ENCODE peak calls at places on chromosomes 13 and 19, in ten cellular contexts. M is T-helper 17 cell; K is neural crest cell; S is stimulated activated CD8-positive, alpha-beta memory T cell treated with anti-CD3 and anti-CD28 coated beads, Interleukin-2, amount 100 ng/mL, for 1 hour; C is small intestine; Q is HCEC 1CT; B is psoas muscle; P is pancreas; I is germinal center; Z is GM06990. X is an unnamed sample.

GRCh38 chr19:36605101-36605838 is at the start of gene ZNF382:
- DNase-seq in M (peak), K (peak), S (peak), C (peak), Q (peak), B (peak), P (peak), I (peak), Z (peak), X (peak)

GRCh38 chr13:30026093-30026492 is 175.7 kb upstream of the UBL3 start:
- DNase-seq in M (no peak), K (no peak), S (no peak), C (no peak), Q (peak), B (no peak), P (no peak), I (no peak), Z (no peak), X (no peak)

GRCh38 chr19:55476100-55476775 is at the start of gene ZNF628:
- DNase-seq in M (peak), K (peak), S (peak), C (peak), Q (peak), B (peak), P (peak), I (peak), Z (peak), X (peak)

GRCh38 chr19:55173717-55174409 is 6.2 kb downstream of the SYT5 start:
- DNase-seq in M (no peak), K (peak), S (no peak), C (peak), Q (peak), B (no peak), P (peak), I (peak), Z (peak), X (peak)

GRCh38 chr13:64347662-64348061 is 2882.5 kb downstream of the PCDH9 start:
- DNase-seq in M (no peak), K (no peak), S (no peak), C (no peak), Q (no peak), B (no peak), P (no peak), I (no peak), Z (no peak), X (no peak)

GRCh38 chr13:49998714-49999624 is 2.1 kb downstream of the TRIM13 start:
- DNase-seq in M (no peak), K (no peak), S (no peak), C (no peak), Q (no peak), B (no peak), P (no peak), I (no peak), Z (no peak), X (no peak)

GRCh38 chr13:28313579-28313978 is 175.2 kb downstream of the PAN3 start:
- DNase-seq in M (no peak), K (no peak), S (no peak), C (no peak), Q (peak), B (no peak), P (no peak), I (peak), Z (no peak), X (no peak)

GRCh38 chr13:112605531-112605990 is 17.6 kb upstream of the TUBGCP3 start:
- DNase-seq in M (no peak), K (no peak), S (no peak), C (no peak), Q (no peak), B (no peak), P (no peak), I (no peak), Z (no peak), X (no peak)

GRCh38 chr19:18156841-18157464 is 4.0 kb downstream of the PIK3R2 start:
- DNase-seq in M (no peak), K (no peak), S (no peak), C (peak), Q (peak), B (peak), P (peak), I (no peak), Z (no peak), X (no peak)

GRCh38 chr19:24048261-24048660 is 38.7 kb upstream of the ZNF254 start:
- DNase-seq in M (no peak), K (no peak), S (no peak), C (no peak), Q (no peak), B (no peak), P (no peak), I (no peak), Z (no peak), X (no peak)

GRCh38 chr19:31064486-31064885 is 284.8 kb downstream of the TSHZ3 start:
- DNase-seq in M (no peak), K (no peak), S (no peak), C (no peak), Q (no peak), B (no peak), P (no peak), I (no peak), Z (no peak), X (no peak)

GRCh38 chr13:54687173-54687572 is 1658.6 kb downstream of the OLFM4 start:
- DNase-seq in M (no peak), K (no peak), S (no peak), C (no peak), Q (no peak), B (no peak), P (no peak), I (no peak), Z (no peak), X (no peak)

GRCh38 chr19:35882074-35882832 is 13.9 kb downstream of the APLP1 start:
- DNase-seq in M (no peak), K (no peak), S (no peak), C (peak), Q (peak), B (no peak), P (no peak), I (peak), Z (no peak), X (peak)

GRCh38 chr13:85386424-85386823 is 412.8 kb downstream of the SLITRK6 start:
- DNase-seq in M (no peak), K (no peak), S (no peak), C (no peak), Q (no peak), B (no peak), P (no peak), I (no peak), Z (no peak), X (no peak)

GRCh38 chr13:51785592-51786424 is 18.2 kb downstream of the DHRS12 start:
- DNase-seq in M (no peak), K (no peak), S (no peak), C (peak), Q (no peak), B (peak), P (no peak), I (no peak), Z (no peak), X (no peak)

GRCh38 chr13:33114146-33114545 is 97.9 kb downstream of the KL start:
- DNase-seq in M (no peak), K (no peak), S (no peak), C (no peak), Q (no peak), B (no peak), P (no peak), I (no peak), Z (no peak), X (no peak)

GRCh38 chr13:109131698-109132257 is 502.4 kb downstream of the MYO16 start:
- DNase-seq in M (no peak), K (no peak), S (no peak), C (no peak), Q (no peak), B (no peak), P (no peak), I (peak), Z (no peak), X (no peak)

GRCh38 chr13:20006206-20006605 is 47.7 kb downstream of the ZMYM2 start:
- DNase-seq in M (no peak), K (no peak), S (no peak), C (no peak), Q (peak), B (no peak), P (no peak), I (no peak), Z (no peak), X (no peak)

GRCh38 chr13:23696610-23697009 is 126.4 kb downstream of the TNFRSF19 start:
- DNase-seq in M (no peak), K (no peak), S (no peak), C (no peak), Q (no peak), B (no peak), P (no peak), I (no peak), Z (no peak), X (no peak)

GRCh38 chr13:25971499-25972145 is 80.2 kb downstream of the SHISA2 start:
- DNase-seq in M (no peak), K (no peak), S (no peak), C (no peak), Q (no peak), B (no peak), P (no peak), I (no peak), Z (no peak), X (peak)

GRCh38 chr13:63092461-63092860 is 1676.8 kb upstream of the PCDH20 start:
- DNase-seq in M (no peak), K (no peak), S (no peak), C (no peak), Q (no peak), B (no peak), P (no peak), I (no peak), Z (no peak), X (no peak)

GRCh38 chr13:97338571-97338970 is 95.4 kb upstream of the RAP2A start:
- DNase-seq in M (no peak), K (no peak), S (no peak), C (no peak), Q (no peak), B (peak), P (no peak), I (no peak), Z (no peak), X (no peak)

GRCh38 chr13:93244141-93244917 is 17.7 kb downstream of the GPC6 start:
- DNase-seq in M (no peak), K (no peak), S (no peak), C (no peak), Q (peak), B (no peak), P (no peak), I (no peak), Z (no peak), X (no peak)

GRCh38 chr13:78102121-78102677 is 183.6 kb upstream of the EDNRB start:
- DNase-seq in M (no peak), K (no peak), S (no peak), C (no peak), Q (peak), B (peak), P (no peak), I (no peak), Z (peak), X (no peak)

GRCh38 chr13:31179754-31180153 is 18.1 kb upstream of the HSPH1 start:
- DNase-seq in M (no peak), K (no peak), S (no peak), C (no peak), Q (no peak), B (no peak), P (no peak), I (no peak), Z (no peak), X (no peak)

GRCh38 chr13:93345642-93346220 is 119.1 kb downstream of the GPC6 start:
- DNase-seq in M (no peak), K (no peak), S (no peak), C (no peak), Q (no peak), B (no peak), P (no peak), I (no peak), Z (no peak), X (no peak)

GRCh38 chr19:33157906-33158305 is 26.0 kb downstream of the WDR88 start:
- DNase-seq in M (no peak), K (no peak), S (no peak), C (no peak), Q (no peak), B (no peak), P (no peak), I (no peak), Z (no peak), X (no peak)

GRCh38 chr13:24541127-24541475 is 28.5 kb upstream of the PARP4 start:
- DNase-seq in M (no peak), K (no peak), S (no peak), C (no peak), Q (no peak), B (no peak), P (peak), I (peak), Z (no peak), X (no peak)